ENCODE peak calls at places on chromosome 16, in six cellular contexts. One of them, this sample, is unnamed.

GRCh38 chr16:1309888-1310831 is 724 bp downstream of the UBE2I start:
- DNase-seq in adipocyte: peak
- DNase-seq in effector CD4-positive, alpha-beta T cell: peak
- DNase-seq in NCI-H446: no peak
- DNase-seq in neural crest cell: no peak
- DNase-seq in heart left ventricle: peak
- DNase-seq in this sample: peak

GRCh38 chr16:57167951-57168350 is 17.9 kb downstream of the PSME3IP1 start:
- DNase-seq in neural crest cell: no peak
- DNase-seq in NCI-H446: peak
- DNase-seq in effector CD4-positive, alpha-beta T cell: no peak
- DNase-seq in heart left ventricle: no peak
- DNase-seq in adipocyte: peak
- DNase-seq in this sample: peak

GRCh38 chr16:29675811-29676643 is 3.0 kb upstream of the QPRT start:
- DNase-seq in heart left ventricle: no peak
- DNase-seq in neural crest cell: no peak
- DNase-seq in adipocyte: peak
- DNase-seq in NCI-H446: peak
- DNase-seq in effector CD4-positive, alpha-beta T cell: no peak
- DNase-seq in this sample: no peak

GRCh38 chr16:28218109-28218508 is 6.3 kb upstream of the XPO6 start:
- DNase-seq in NCI-H446: peak
- DNase-seq in effector CD4-positive, alpha-beta T cell: peak
- DNase-seq in neural crest cell: no peak
- DNase-seq in heart left ventricle: no peak
- DNase-seq in adipocyte: peak
- DNase-seq in this sample: no peak

GRCh38 chr16:49276646-49277385 is 4.8 kb downstream of the CBLN1 start:
- DNase-seq in effector CD4-positive, alpha-beta T cell: no peak
- DNase-seq in neural crest cell: no peak
- DNase-seq in heart left ventricle: no peak
- DNase-seq in NCI-H446: no peak
- DNase-seq in adipocyte: no peak
- DNase-seq in this sample: no peak

GRCh38 chr16:72590179-72590937 is 418.4 kb upstream of the PMFBP1 start:
- DNase-seq in NCI-H446: no peak
- DNase-seq in adipocyte: no peak
- DNase-seq in neural crest cell: no peak
- DNase-seq in effector CD4-positive, alpha-beta T cell: no peak
- DNase-seq in heart left ventricle: no peak
- DNase-seq in this sample: no peak

GRCh38 chr16:87806246-87806607 is 40.4 kb upstream of the KLHDC4 start:
- DNase-seq in neural crest cell: no peak
- DNase-seq in effector CD4-positive, alpha-beta T cell: no peak
- DNase-seq in heart left ventricle: no peak
- DNase-seq in adipocyte: peak
- DNase-seq in NCI-H446: no peak
- DNase-seq in this sample: no peak

GRCh38 chr16:9033125-9033830 is 58.2 kb upstream of the HAPSTR1 start:
- DNase-seq in NCI-H446: peak
- DNase-seq in adipocyte: peak
- DNase-seq in effector CD4-positive, alpha-beta T cell: no peak
- DNase-seq in heart left ventricle: no peak
- DNase-seq in neural crest cell: peak
- DNase-seq in this sample: no peak

GRCh38 chr16:77133706-77134105 is 57.3 kb upstream of the MON1B start:
- DNase-seq in neural crest cell: no peak
- DNase-seq in heart left ventricle: no peak
- DNase-seq in effector CD4-positive, alpha-beta T cell: no peak
- DNase-seq in NCI-H446: no peak
- DNase-seq in adipocyte: no peak
- DNase-seq in this sample: no peak

GRCh38 chr16:21610006-21610544 is 10.7 kb downstream of the METTL9 start:
- DNase-seq in effector CD4-positive, alpha-beta T cell: no peak
- DNase-seq in heart left ventricle: no peak
- DNase-seq in NCI-H446: no peak
- DNase-seq in neural crest cell: no peak
- DNase-seq in adipocyte: no peak
- DNase-seq in this sample: no peak

GRCh38 chr16:69182730-69183416 is 4.1 kb upstream of the SNTB2 start:
- DNase-seq in NCI-H446: no peak
- DNase-seq in heart left ventricle: no peak
- DNase-seq in effector CD4-positive, alpha-beta T cell: no peak
- DNase-seq in neural crest cell: no peak
- DNase-seq in adipocyte: no peak
- DNase-seq in this sample: peak

GRCh38 chr16:74633686-74634085 is 26.8 kb upstream of the GLG1 start:
- DNase-seq in neural crest cell: no peak
- DNase-seq in adipocyte: no peak
- DNase-seq in effector CD4-positive, alpha-beta T cell: no peak
- DNase-seq in NCI-H446: no peak
- DNase-seq in heart left ventricle: no peak
- DNase-seq in this sample: no peak

GRCh38 chr16:49473131-49473530 is 99.5 kb downstream of the C16orf78 start:
- DNase-seq in heart left ventricle: no peak
- DNase-seq in adipocyte: no peak
- DNase-seq in NCI-H446: no peak
- DNase-seq in neural crest cell: no peak
- DNase-seq in effector CD4-positive, alpha-beta T cell: no peak
- DNase-seq in this sample: peak

GRCh38 chr16:89335803-89336485 is 118.4 kb downstream of the ZNF778 start:
- DNase-seq in neural crest cell: no peak
- DNase-seq in effector CD4-positive, alpha-beta T cell: no peak
- DNase-seq in adipocyte: no peak
- DNase-seq in NCI-H446: no peak
- DNase-seq in heart left ventricle: no peak
- DNase-seq in this sample: no peak

GRCh38 chr16:25177831-25178688 is 38.7 kb upstream of the AQP8 start:
- DNase-seq in neural crest cell: no peak
- DNase-seq in NCI-H446: no peak
- DNase-seq in adipocyte: peak
- DNase-seq in heart left ventricle: no peak
- DNase-seq in effector CD4-positive, alpha-beta T cell: no peak
- DNase-seq in this sample: no peak

GRCh38 chr16:88619859-88620655 is 18.3 kb upstream of the IL17C start:
- DNase-seq in effector CD4-positive, alpha-beta T cell: peak
- DNase-seq in adipocyte: no peak
- DNase-seq in heart left ventricle: no peak
- DNase-seq in NCI-H446: no peak
- DNase-seq in neural crest cell: no peak
- DNase-seq in this sample: no peak

GRCh38 chr16:84560269-84560668 is 55.8 kb upstream of the MEAK7 start:
- DNase-seq in neural crest cell: no peak
- DNase-seq in NCI-H446: no peak
- DNase-seq in heart left ventricle: no peak
- DNase-seq in adipocyte: no peak
- DNase-seq in effector CD4-positive, alpha-beta T cell: no peak
- DNase-seq in this sample: no peak

GRCh38 chr16:69417537-69418199 is 6.8 kb upstream of the CYB5B start:
- DNase-seq in heart left ventricle: no peak
- DNase-seq in NCI-H446: peak
- DNase-seq in effector CD4-positive, alpha-beta T cell: no peak
- DNase-seq in neural crest cell: no peak
- DNase-seq in adipocyte: peak
- DNase-seq in this sample: no peak

GRCh38 chr16:28623172-28623711 is 13.4 kb upstream of the SULT1A1 start:
- DNase-seq in neural crest cell: no peak
- DNase-seq in effector CD4-positive, alpha-beta T cell: peak
- DNase-seq in heart left ventricle: no peak
- DNase-seq in adipocyte: no peak
- DNase-seq in NCI-H446: no peak
- DNase-seq in this sample: no peak

GRCh38 chr16:62014534-62014933 is 21.7 kb downstream of the CDH8 start:
- DNase-seq in heart left ventricle: no peak
- DNase-seq in effector CD4-positive, alpha-beta T cell: no peak
- DNase-seq in neural crest cell: no peak
- DNase-seq in NCI-H446: no peak
- DNase-seq in adipocyte: no peak
- DNase-seq in this sample: no peak

GRCh38 chr16:27408012-27408601 is 6.1 kb downstream of the IL21R start:
- DNase-seq in NCI-H446: no peak
- DNase-seq in heart left ventricle: no peak
- DNase-seq in effector CD4-positive, alpha-beta T cell: peak
- DNase-seq in neural crest cell: no peak
- DNase-seq in adipocyte: peak
- DNase-seq in this sample: no peak

GRCh38 chr16:69077251-69077650 is 28.2 kb upstream of the HAS3 start:
- DNase-seq in NCI-H446: no peak
- DNase-seq in adipocyte: peak
- DNase-seq in neural crest cell: no peak
- DNase-seq in heart left ventricle: no peak
- DNase-seq in effector CD4-positive, alpha-beta T cell: no peak
- DNase-seq in this sample: no peak

GRCh38 chr16:9911989-9912388 is 270.2 kb downstream of the GRIN2A start:
- DNase-seq in NCI-H446: no peak
- DNase-seq in heart left ventricle: no peak
- DNase-seq in effector CD4-positive, alpha-beta T cell: no peak
- DNase-seq in neural crest cell: no peak
- DNase-seq in adipocyte: no peak
- DNase-seq in this sample: no peak